ENCODE peak calls at places on chromosomes 3 and 15, in seven cellular contexts. Y is NT2/D1; B is heart right ventricle; F is CD8-positive, alpha-beta T cell; E is body of pancreas; R is Peyer's patch; C is heart left ventricle. L is an unnamed sample.
A peak's percentile ranks its signal among the peaks of the same experiment; 100 is the strongest.

GRCh38 chr15:72227192-72227586 is 3.8 kb downstream of the PKM start:
- DNase-seq in B (no peak), R (peak; percentile 65), Y (no peak), E (no peak), F (peak; percentile 22), C (no peak), L (peak; percentile 77)

GRCh38 chr3:122233109-122233952 is 49.9 kb downstream of the CASR start:
- DNase-seq in Y (no peak), R (peak; percentile 74), E (peak; percentile 65), F (no peak), B (no peak), C (no peak), L (no peak)

GRCh38 chr3:23763040-23763477 is 42.7 kb upstream of the UBE2E1 start:
- DNase-seq in R (no peak), Y (no peak), B (no peak), C (no peak), F (no peak), E (no peak), L (peak; percentile 47)

GRCh38 chr15:75356006-75356405 is 9.2 kb downstream of the NEIL1 start:
- DNase-seq in Y (no peak), E (no peak), C (no peak), B (no peak), F (no peak), R (no peak), L (no peak)

GRCh38 chr3:60743631-60744164 is 507.6 kb downstream of the FHIT start:
- DNase-seq in F (no peak), R (no peak), Y (peak; percentile 60), C (no peak), B (no peak), E (no peak), L (no peak)

GRCh38 chr3:183123891-183124290 is 24.6 kb upstream of the MCCC1 start:
- DNase-seq in E (no peak), C (no peak), R (no peak), Y (no peak), F (no peak), B (no peak), L (no peak)

GRCh38 chr3:37287776-37288175 is 113.4 kb upstream of the LRRFIP2 start:
- DNase-seq in Y (no peak), B (no peak), E (no peak), F (no peak), C (no peak), R (no peak), L (no peak)

GRCh38 chr3:16391936-16392536 is 121.5 kb downstream of the RFTN1 start:
- DNase-seq in R (no peak), Y (no peak), C (no peak), F (no peak), B (no peak), E (no peak), L (no peak)

GRCh38 chr3:114290911-114291901 is 2.6 kb upstream of the TIGIT start:
- DNase-seq in Y (peak; percentile 89), E (peak; percentile 49), F (peak; percentile 93), C (peak; percentile 85), R (peak; percentile 93), B (peak; percentile 61), L (peak; percentile 24)

GRCh38 chr3:140384028-140384771 is 293.7 kb upstream of the TRIM42 start:
- DNase-seq in C (no peak), Y (no peak), R (no peak), E (peak; percentile 20), F (no peak), B (no peak), L (no peak)

GRCh38 chr3:177491301-177492031 is 294.2 kb upstream of the TBL1XR1 start:
- DNase-seq in B (no peak), C (no peak), F (no peak), E (no peak), R (no peak), Y (no peak), L (peak; percentile 49)

GRCh38 chr3:184314700-184315505 is 497 bp downstream of the EIF4G1 start:
- DNase-seq in R (peak; percentile 87), B (peak; percentile 89), C (peak; percentile 94), E (peak; percentile 87), Y (no peak), F (peak; percentile 67), L (peak; percentile 89)

GRCh38 chr15:26870346-26870745 is 3.5 kb downstream of the GABRA5 start:
- DNase-seq in B (no peak), E (no peak), C (no peak), F (no peak), Y (no peak), R (no peak), L (no peak)

GRCh38 chr3:124888482-124889441 is 1.6 kb upstream of the ITGB5 start:
- DNase-seq in Y (no peak), B (no peak), F (no peak), E (no peak), C (no peak), R (no peak), L (no peak)

GRCh38 chr3:98501863-98502262 is 4.4 kb downstream of the OR5K2 start:
- DNase-seq in B (no peak), E (no peak), R (no peak), C (no peak), Y (no peak), F (no peak), L (no peak)

GRCh38 chr3:44915702-44916438 is 41.5 kb downstream of the TGM4 start:
- DNase-seq in R (peak; percentile 18), Y (no peak), F (no peak), E (no peak), C (no peak), B (no peak), L (no peak)

GRCh38 chr3:116188231-116188785 is 257.0 kb downstream of the LSAMP start:
- DNase-seq in B (no peak), E (no peak), C (no peak), F (no peak), R (no peak), Y (no peak), L (no peak)

GRCh38 chr3:171176244-171176925 is 149.9 kb upstream of the SLC2A2 start:
- DNase-seq in B (no peak), E (no peak), F (no peak), Y (no peak), C (no peak), R (no peak), L (no peak)

GRCh38 chr3:149879872-149880271 is 66.9 kb downstream of the RNF13 start:
- DNase-seq in F (no peak), C (no peak), R (peak; percentile 68), B (peak; percentile 47), Y (peak; percentile 28), E (peak; percentile 46), L (peak; percentile 91)

GRCh38 chr3:12730511-12731234 is 28.4 kb downstream of the TMEM40 start:
- DNase-seq in C (no peak), R (no peak), Y (no peak), B (no peak), E (no peak), F (no peak), L (no peak)

GRCh38 chr3:34185301-34185700 is 386.9 kb downstream of the PDCD6IP start:
- DNase-seq in E (no peak), Y (no peak), C (no peak), B (no peak), R (no peak), F (no peak), L (no peak)
- H3K9me3 ChIP-seq in E (no peaks in the 10 kb centered on the region), Y (no peaks in the 10 kb centered on the region), C (no peaks in the 10 kb centered on the region), B (no peaks in the 10 kb centered on the region), R (no peaks in the 10 kb centered on the region), F (no peaks in the 10 kb centered on the region), L (no peaks in the 10 kb centered on the region)

GRCh38 chr3:7877312-7877711 is 624.3 kb upstream of the LMCD1 start:
- DNase-seq in F (no peak), R (no peak), Y (no peak), E (no peak), C (no peak), B (no peak), L (no peak)
- H3K9me3 ChIP-seq in F (no peaks in the 10 kb centered on the region), R (no peaks in the 10 kb centered on the region), Y (no peaks in the 10 kb centered on the region), E (no peaks in the 10 kb centered on the region), C (no peaks in the 10 kb centered on the region), B (no peaks in the 10 kb centered on the region), L (no peaks in the 10 kb centered on the region)

GRCh38 chr3:31648286-31648968 is 115.7 kb downstream of the STT3B start:
- DNase-seq in Y (no peak), F (no peak), R (no peak), E (no peak), C (no peak), B (no peak), L (no peak)
- H3K9me3 ChIP-seq in Y (peaks cover 19% of the 10 kb centered on the region), F (peaks cover 36% of the 10 kb centered on the region), R (no peaks in the 10 kb centered on the region), E (no peaks in the 10 kb centered on the region), C (peaks cover 36% of the 10 kb centered on the region), B (no peaks in the 10 kb centered on the region), L (peaks cover 47% of the 10 kb centered on the region)

DNA sequence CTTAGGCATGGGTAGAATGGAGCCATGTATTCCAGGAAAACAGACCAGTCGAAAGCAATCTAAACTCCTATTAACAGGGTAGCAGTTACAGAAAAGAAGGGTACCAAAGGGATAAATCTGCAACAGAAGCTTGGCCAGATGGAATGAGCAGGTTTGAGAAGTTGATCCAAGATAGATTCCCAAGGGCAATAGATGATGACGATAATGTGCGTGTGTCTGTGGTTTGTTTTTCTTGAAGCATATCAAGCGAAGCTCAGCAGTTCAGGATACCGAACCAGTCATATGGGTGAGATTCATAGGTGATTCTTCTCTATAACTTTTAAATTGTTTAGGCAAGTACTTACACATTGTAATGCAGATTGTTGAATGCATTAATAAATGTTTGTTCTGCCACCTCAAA is 203.8 kb upstream of the SEMA6D start:
- DNase-seq in B (no peak), F (no peak), E (no peak), C (no peak), R (no peak), Y (no peak), L (no peak)
- H3K9me3 ChIP-seq in B (no peaks in the 10 kb centered on the region), F (no peaks in the 10 kb centered on the region), E (no peaks in the 10 kb centered on the region), C (no peaks in the 10 kb centered on the region), R (no peaks in the 10 kb centered on the region), Y (no peaks in the 10 kb centered on the region), L (no peaks in the 10 kb centered on the region)

DNA sequence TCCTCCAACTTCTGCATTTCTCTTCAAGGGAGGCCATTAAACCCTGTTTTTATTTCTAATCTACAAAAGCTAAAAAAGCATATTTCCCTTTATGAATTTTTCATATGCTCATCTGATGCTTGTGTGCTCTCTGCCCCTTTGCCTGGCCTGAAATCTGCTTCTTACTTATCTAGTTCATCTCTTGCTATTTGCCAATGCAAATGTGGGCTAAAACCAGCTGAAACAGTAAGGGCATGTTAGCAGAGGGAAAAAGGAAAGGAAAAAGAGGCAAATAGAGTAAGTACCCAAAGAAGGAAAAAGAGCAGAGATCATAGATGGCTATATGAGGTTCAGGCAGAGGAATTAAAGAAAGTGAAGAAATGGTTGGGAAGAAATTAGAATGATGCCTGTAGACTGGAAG is 185.2 kb downstream of the CNTN4 start:
- DNase-seq in R (no peak), Y (no peak), F (no peak), B (no peak), C (no peak), E (no peak), L (no peak)
- H3K9me3 ChIP-seq in R (no peaks in the 10 kb centered on the region), Y (no peaks in the 10 kb centered on the region), F (no peaks in the 10 kb centered on the region), B (no peaks in the 10 kb centered on the region), C (no peaks in the 10 kb centered on the region), E (no peaks in the 10 kb centered on the region), L (no peaks in the 10 kb centered on the region)

GRCh38 chr15:25022233-25022632 is 67.4 kb downstream of the SNRPN start:
- DNase-seq in F (no peak), E (no peak), C (no peak), Y (no peak), R (no peak), B (no peak), L (peak; percentile 1)
- H3K9me3 ChIP-seq in F (peaks cover 29% of the 10 kb centered on the region), E (no peaks in the 10 kb centered on the region), C (peaks cover 80% of the 10 kb centered on the region), Y (no peaks in the 10 kb centered on the region), R (no peaks in the 10 kb centered on the region), B (no peaks in the 10 kb centered on the region), L (peaks cover 55% of the 10 kb centered on the region)

L was measured in adipocyte.